ENCODE peak calls at places on chromosomes 12 and 14, in ten cellular contexts. O is transverse colon, C is right atrium auricular region, Z is astrocyte of the spinal cord, Q is A549, X is GM23338, G is GM12865, U is foreskin fibroblast, R is NB4, S is progenitor cell of endocrine pancreas. K is an unnamed sample.

GRCh38 chr12:105860556-105861207 is 278.1 kb downstream of the NUAK1 start:
- DNase-seq in O (no peak), C (no peak), Z (no peak), Q (no peak), X (no peak), G (no peak), U (no peak), R (no peak), S (peak), K (no peak)

GRCh38 chr14:86015916-86016315 is 486.0 kb downstream of the FLRT2 start:
- DNase-seq in O (no peak), C (no peak), Z (peak), Q (no peak), X (no peak), G (no peak), U (no peak), R (no peak), S (no peak), K (no peak)

GRCh38 chr12:56630180-56630632 is at the start of gene BAZ2A:
- DNase-seq in O (peak), C (peak), Z (peak), Q (peak), X (peak), G (peak), U (peak), R (peak), S (peak), K (peak)

GRCh38 chr14:90999299-90999698 is 61.1 kb downstream of the RPS6KA5 start:
- DNase-seq in O (no peak), C (no peak), Z (no peak), Q (no peak), X (peak), G (no peak), U (no peak), R (no peak), S (no peak), K (no peak)

GRCh38 chr14:78196323-78196722 is 26.1 kb downstream of the NRXN3 start:
- DNase-seq in O (no peak), C (no peak), Z (no peak), Q (no peak), X (no peak), G (no peak), U (no peak), R (no peak), S (no peak), K (no peak)

GRCh38 chr14:100092832-100093231 is 27.6 kb downstream of the EVL start:
- DNase-seq in O (no peak), C (no peak), Z (no peak), Q (no peak), X (no peak), G (no peak), U (no peak), R (no peak), S (no peak), K (no peak)

GRCh38 chr12:57188090-57188425 is 28.5 kb upstream of the NXPH4 start:
- DNase-seq in O (no peak), C (no peak), Z (no peak), Q (no peak), X (no peak), G (no peak), U (no peak), R (no peak), S (no peak), K (no peak)

GRCh38 chr14:105069887-105070759 is 4.9 kb upstream of the GPR132 start:
- DNase-seq in O (no peak), C (no peak), Z (no peak), Q (no peak), X (no peak), G (peak), U (peak), R (peak), S (no peak), K (no peak)

GRCh38 chr12:42140901-42141300 is 3.8 kb downstream of the GXYLT1 start:
- DNase-seq in O (no peak), C (no peak), Z (peak), Q (no peak), X (no peak), G (no peak), U (no peak), R (no peak), S (no peak), K (no peak)

GRCh38 chr12:56978397-56979138 is 21.2 kb upstream of the RDH16 start:
- DNase-seq in O (no peak), C (no peak), Z (no peak), Q (no peak), X (no peak), G (no peak), U (no peak), R (no peak), S (no peak), K (no peak)

GRCh38 chr12:104453133-104453532 is 3.6 kb upstream of the CHST11 start:
- DNase-seq in O (no peak), C (no peak), Z (no peak), Q (no peak), X (no peak), G (no peak), U (no peak), R (no peak), S (no peak), K (no peak)

GRCh38 chr12:121238604-121239334 is 28.8 kb downstream of the P2RX4 start:
- DNase-seq in O (no peak), C (no peak), Z (peak), Q (no peak), X (peak), G (no peak), U (no peak), R (peak), S (no peak), K (no peak)
- TF ChIP-seq CTCF in O (no peak), C (no peak), Z (peak), Q (no peak), X (peak), G (no peak), U (no peak), R (peak), S (no peak), K (no peak)

GRCh38 chr12:46946137-46946536 is 120.3 kb upstream of the SLC38A4 start:
- DNase-seq in O (no peak), C (no peak), Z (no peak), Q (no peak), X (no peak), G (no peak), U (peak), R (no peak), S (no peak), K (no peak)

GRCh38 chr12:46944771-46945170 is 119.0 kb upstream of the SLC38A4 start:
- DNase-seq in O (no peak), C (no peak), Z (no peak), Q (no peak), X (no peak), G (no peak), U (no peak), R (no peak), S (no peak), K (no peak)

GRCh38 chr12:46945591-46945990 is 119.8 kb upstream of the SLC38A4 start:
- DNase-seq in O (no peak), C (no peak), Z (no peak), Q (no peak), X (no peak), G (no peak), U (no peak), R (no peak), S (no peak), K (no peak)

GRCh38 chr12:46942579-46942978 is 116.8 kb upstream of the SLC38A4 start:
- DNase-seq in O (no peak), C (no peak), Z (peak), Q (no peak), X (no peak), G (no peak), U (no peak), R (no peak), S (no peak), K (no peak)

GRCh38 chr12:46944104-46944503 is 118.3 kb upstream of the SLC38A4 start:
- DNase-seq in O (no peak), C (no peak), Z (peak), Q (no peak), X (no peak), G (no peak), U (peak), R (peak), S (no peak), K (no peak)
- TF ChIP-seq CTCF in O (no peak), C (peak), Z (peak), Q (no peak), X (peak), G (no peak), U (peak), R (no peak), S (no peak), K (no peak)

GRCh38 chr12:60689137-60689536 is 1093.3 kb downstream of the SLC16A7 start:
- DNase-seq in O (no peak), C (no peak), Z (no peak), Q (no peak), X (peak), G (peak), U (no peak), R (peak), S (no peak), K (no peak)
- TF ChIP-seq CTCF in O (no peak), C (no peak), Z (no peak), Q (no peak), X (peak), G (no peak), U (no peak), R (peak), S (no peak), K (no peak)

DNA sequence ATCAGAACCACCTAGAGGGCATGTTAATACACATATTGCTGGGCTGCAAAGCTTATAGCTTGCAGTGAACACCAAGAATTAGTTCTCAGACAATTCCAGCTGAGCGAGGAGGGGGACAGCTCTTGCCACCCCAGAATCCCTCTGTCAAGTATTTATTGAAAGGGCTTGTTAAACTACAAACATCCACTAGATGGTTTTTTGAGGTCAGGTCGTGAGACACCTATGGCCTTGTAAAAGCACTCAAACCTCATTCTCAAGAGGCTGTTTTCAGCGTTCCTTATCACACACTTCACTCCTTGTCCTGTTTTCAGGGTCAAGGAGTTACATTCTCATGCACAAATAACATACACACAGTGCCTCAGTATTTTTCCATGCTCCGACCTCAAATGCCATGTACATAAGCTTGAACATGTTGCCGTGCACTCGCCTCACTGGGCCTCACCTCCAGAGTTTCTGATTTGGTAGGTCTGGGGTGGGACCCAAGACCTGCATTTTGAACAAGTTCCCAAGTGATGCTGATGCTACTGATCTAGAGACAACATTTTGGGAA is 98.8 kb upstream of the PTPRR start:
- DNase-seq in O (no peak), C (no peak), Z (no peak), Q (no peak), X (peak), G (no peak), U (no peak), R (no peak), S (no peak), K (no peak)
- TF ChIP-seq CTCF in O (no peak), C (no peak), Z (no peak), Q (no peak), X (no peak), G (no peak), U (no peak), R (no peak), S (no peak), K (no peak)

GRCh38 chr12:95857799-95858198 is 953 bp upstream of the SNRPF start:
- DNase-seq in O (no peak), C (no peak), Z (no peak), Q (no peak), X (peak), G (no peak), U (no peak), R (no peak), S (no peak), K (no peak)

GRCh38 chr12:95857151-95857550 is 1.6 kb upstream of the SNRPF start:
- DNase-seq in O (no peak), C (no peak), Z (no peak), Q (no peak), X (peak), G (no peak), U (no peak), R (no peak), S (no peak), K (no peak)

GRCh38 chr12:95859344-95859816 is 628 bp downstream of the SNRPF start:
- DNase-seq in O (no peak), C (no peak), Z (peak), Q (peak), X (peak), G (peak), U (peak), R (peak), S (no peak), K (no peak)

GRCh38 chr12:95859947-95860850 is 1.4 kb downstream of the SNRPF start:
- DNase-seq in O (no peak), C (no peak), Z (no peak), Q (no peak), X (no peak), G (no peak), U (no peak), R (peak), S (no peak), K (no peak)

GRCh38 chr12:95858451-95859343 is at the start of gene SNRPF:
- DNase-seq in O (peak), C (peak), Z (peak), Q (peak), X (peak), G (peak), U (peak), R (peak), S (peak), K (peak)
- TF ChIP-seq CTCF in O (peak), C (peak), Z (no peak), Q (no peak), X (no peak), G (no peak), U (peak), R (no peak), S (no peak), K (no peak)

GRCh38 chr14:81562818-81563217 is 29.2 kb upstream of the SEL1L start:
- DNase-seq in O (no peak), C (no peak), Z (no peak), Q (no peak), X (peak), G (no peak), U (no peak), R (no peak), S (no peak), K (no peak)

GRCh38 chr14:81561084-81561775 is 27.6 kb upstream of the SEL1L start:
- DNase-seq in O (no peak), C (no peak), Z (no peak), Q (no peak), X (peak), G (no peak), U (no peak), R (no peak), S (no peak), K (no peak)

GRCh38 chr14:81571437-81571836 is 37.8 kb upstream of the SEL1L start:
- DNase-seq in O (no peak), C (no peak), Z (no peak), Q (no peak), X (no peak), G (no peak), U (no peak), R (no peak), S (no peak), K (no peak)

DNA sequence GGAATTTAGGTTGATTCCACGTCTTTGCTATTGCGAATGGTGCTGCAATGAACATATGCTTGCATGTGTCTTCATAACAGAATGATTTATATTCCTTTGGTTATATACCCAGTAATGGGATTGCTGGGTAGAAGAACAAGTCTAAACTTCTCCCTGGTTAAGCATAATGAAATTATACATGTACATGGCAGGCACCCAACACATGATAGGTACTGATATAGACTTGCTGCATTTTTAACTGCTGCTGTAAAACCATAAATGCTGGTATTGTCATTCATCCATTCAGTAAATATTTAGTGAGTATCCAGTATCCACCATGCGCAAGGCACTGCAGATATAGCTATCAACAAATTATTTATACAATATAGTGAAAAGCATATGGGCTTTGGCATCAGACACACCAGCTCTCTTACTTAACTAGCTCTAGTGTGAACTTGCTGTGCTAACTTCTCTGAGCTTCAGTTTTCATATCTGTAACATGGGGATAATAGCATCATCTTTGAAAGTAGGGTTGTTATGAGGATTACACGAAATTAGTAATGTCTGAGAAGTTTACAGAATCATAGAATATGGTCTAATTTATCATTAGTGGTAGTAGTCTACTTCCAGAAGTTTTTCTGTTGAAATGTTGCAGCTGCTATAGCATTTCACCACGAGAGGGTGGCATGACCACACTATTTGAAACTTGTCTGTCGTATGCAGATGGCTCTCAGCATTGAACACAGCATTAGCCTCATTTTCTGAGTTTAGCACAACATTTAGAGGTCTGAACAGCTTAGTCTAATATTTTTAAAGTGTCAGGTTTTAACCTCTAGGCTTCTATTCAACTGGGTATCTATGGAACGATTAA is 32.0 kb upstream of the SEL1L start:
- DNase-seq in O (no peak), C (no peak), Z (no peak), Q (peak), X (peak), G (peak), U (no peak), R (peak), S (no peak), K (no peak)
- TF ChIP-seq CTCF in O (peak), C (peak), Z (peak), Q (peak), X (peak), G (peak), U (peak), R (peak), S (peak), K (no peak)

DNA sequence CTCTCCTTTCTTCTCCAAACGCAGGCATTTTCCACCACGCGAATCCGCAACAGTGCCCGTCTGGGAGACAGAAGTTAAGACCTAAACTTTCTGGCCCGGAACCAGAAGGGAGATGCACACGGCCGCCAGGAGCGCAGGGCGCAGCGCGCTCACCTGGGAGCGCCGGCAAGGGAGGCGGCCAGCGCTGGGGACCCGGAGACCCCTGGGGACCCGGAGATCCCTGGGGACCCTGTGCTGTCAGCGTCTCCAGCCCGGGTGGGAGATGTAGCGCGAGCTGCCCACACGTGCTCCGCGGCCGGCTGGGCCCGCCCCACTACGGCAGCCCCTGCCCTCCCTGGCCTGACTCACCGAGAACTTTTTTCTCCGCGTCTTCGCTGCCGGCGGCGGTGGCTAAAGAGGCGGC is 620 bp downstream of the YBX3 start:
- DNase-seq in O (peak), C (peak), Z (peak), Q (peak), X (no peak), G (peak), U (peak), R (peak), S (peak), K (peak)
- TF ChIP-seq CTCF in O (peak), C (peak), Z (no peak), Q (no peak), X (no peak), G (peak), U (no peak), R (no peak), S (peak), K (no peak)

GRCh38 chr12:100651108-100651507 is 77.6 kb downstream of the GAS2L3 start:
- DNase-seq in O (no peak), C (no peak), Z (no peak), Q (no peak), X (no peak), G (no peak), U (no peak), R (no peak), S (no peak), K (no peak)
- TF ChIP-seq CTCF in O (no peak), C (no peak), Z (peak), Q (no peak), X (peak), G (no peak), U (peak), R (peak), S (peak), K (no peak)

GRCh38 chr12:31523306-31523705 is 67.6 kb downstream of the DENND5B start:
- DNase-seq in O (no peak), C (no peak), Z (no peak), Q (no peak), X (no peak), G (no peak), U (no peak), R (no peak), S (no peak), K (no peak)
- TF ChIP-seq CTCF in O (no peak), C (no peak), Z (no peak), Q (no peak), X (no peak), G (no peak), U (no peak), R (no peak), S (no peak), K (no peak)

GRCh38 chr12:29709641-29710040 is 74.1 kb downstream of the TMTC1 start:
- DNase-seq in O (no peak), C (no peak), Z (no peak), Q (no peak), X (no peak), G (no peak), U (no peak), R (no peak), S (no peak), K (no peak)
- TF ChIP-seq CTCF in O (no peak), C (no peak), Z (no peak), Q (no peak), X (no peak), G (no peak), U (no peak), R (no peak), S (no peak), K (no peak)

K was measured in activated B cell treated with CpG ODN at 0.5 μM for 24 hours.